ENCODE peak calls at places on chromosomes 7 and 10, in five cellular contexts. P is PC-3, C is neural progenitor cell, J is DND-41, N is HepG2. E is an unnamed sample.

GRCh38 chr10:4519691-4520402 is 306.2 kb upstream of the AKR1E2 start:
- DNase-seq in P (no peak), C (no peak), J (no peak), N (no peak), E (no peak)

GRCh38 chr7:31896929-31897328 is 173.3 kb downstream of the PDE1C start:
- DNase-seq in P (no peak), C (no peak), J (no peak), N (no peak), E (no peak)

GRCh38 chr10:128161031-128161430 is 34.8 kb upstream of the MKI67 start:
- DNase-seq in P (no peak), C (no peak), J (no peak), N (no peak), E (no peak)

GRCh38 chr10:50470798-50471582 is 152.8 kb downstream of the SGMS1 start:
- DNase-seq in P (peak; percentile 100), C (no peak), J (no peak), N (no peak), E (peak; percentile 5)

GRCh38 chr10:15824498-15824897 is 35.8 kb downstream of the MINDY3 start:
- DNase-seq in P (peak; percentile 34), C (no peak), J (no peak), N (no peak), E (no peak)

GRCh38 chr7:127751723-127752448 is 99.9 kb downstream of the SND1 start:
- DNase-seq in P (no peak), C (no peak), J (no peak), N (no peak), E (no peak)

GRCh38 chr7:105935250-105935649 is 27.8 kb upstream of the CDHR3 start:
- DNase-seq in P (peak; percentile 19), C (no peak), J (no peak), N (no peak), E (no peak)

GRCh38 chr10:114681542-114681941 is 23.5 kb upstream of the ABLIM1 start:
- DNase-seq in P (peak; percentile 53), C (no peak), J (no peak), N (no peak), E (no peak)

GRCh38 chr7:131574741-131575140 is 18.3 kb upstream of the PODXL start:
- DNase-seq in P (no peak), C (no peak), J (no peak), N (no peak), E (no peak)

GRCh38 chr7:119935418-119936025 is 337.5 kb upstream of the KCND2 start:
- DNase-seq in P (peak; percentile 60), C (peak; percentile 60), J (no peak), N (peak; percentile 21), E (peak; percentile 44)

GRCh38 chr7:131336956-131337355 is 9.3 kb downstream of the MKLN1 start:
- DNase-seq in P (no peak), C (no peak), J (no peak), N (peak; percentile 20), E (no peak)

GRCh38 chr7:117157121-117157870 is 165.6 kb downstream of the WNT2 start:
- DNase-seq in P (peak; percentile 93), C (no peak), J (no peak), N (no peak), E (no peak)

GRCh38 chr10:106136175-106136574 is 1028.3 kb downstream of the SORCS1 start:
- DNase-seq in P (peak; percentile 36), C (no peak), J (no peak), N (no peak), E (no peak)

GRCh38 chr7:150978136-150978789 is at the start of gene KCNH2:
- DNase-seq in P (no peak), C (peak; percentile 93), J (peak; percentile 80), N (no peak), E (no peak)

GRCh38 chr7:120064565-120064964 is 208.4 kb upstream of the KCND2 start:
- DNase-seq in P (no peak), C (no peak), J (no peak), N (no peak), E (no peak)

GRCh38 chr10:23469596-23470237 is 30.8 kb downstream of the OTUD1 start:
- DNase-seq in P (no peak), C (no peak), J (no peak), N (no peak), E (no peak)

GRCh38 chr10:26474062-26474461 is 35.9 kb downstream of the APBB1IP start:
- DNase-seq in P (no peak), C (no peak), J (no peak), N (no peak), E (peak; percentile 28)

GRCh38 chr10:82190432-82191260 is 315.7 kb downstream of the NRG3 start:
- DNase-seq in P (no peak), C (no peak), J (no peak), N (no peak), E (peak; percentile 39)

GRCh38 chr10:122310311-122311050 is 39.4 kb downstream of the BTBD16 start:
- DNase-seq in P (peak; percentile 33), C (no peak), J (no peak), N (peak; percentile 98), E (no peak)

GRCh38 chr10:97732052-97732359 is 4.9 kb upstream of the ZFYVE27 start:
- DNase-seq in P (no peak), C (no peak), J (no peak), N (no peak), E (no peak)

GRCh38 chr10:97736403-97736901 is 476 bp upstream of the ZFYVE27 start:
- DNase-seq in P (no peak), C (no peak), J (no peak), N (no peak), E (no peak)

GRCh38 chr10:97731346-97732051 is 5.4 kb upstream of the ZFYVE27 start:
- DNase-seq in P (peak; percentile 74), C (peak; percentile 80), J (peak; percentile 67), N (peak; percentile 66), E (no peak)

GRCh38 chr10:97734021-97734420 is 2.9 kb upstream of the ZFYVE27 start:
- DNase-seq in P (no peak), C (no peak), J (no peak), N (no peak), E (no peak)

DNA sequence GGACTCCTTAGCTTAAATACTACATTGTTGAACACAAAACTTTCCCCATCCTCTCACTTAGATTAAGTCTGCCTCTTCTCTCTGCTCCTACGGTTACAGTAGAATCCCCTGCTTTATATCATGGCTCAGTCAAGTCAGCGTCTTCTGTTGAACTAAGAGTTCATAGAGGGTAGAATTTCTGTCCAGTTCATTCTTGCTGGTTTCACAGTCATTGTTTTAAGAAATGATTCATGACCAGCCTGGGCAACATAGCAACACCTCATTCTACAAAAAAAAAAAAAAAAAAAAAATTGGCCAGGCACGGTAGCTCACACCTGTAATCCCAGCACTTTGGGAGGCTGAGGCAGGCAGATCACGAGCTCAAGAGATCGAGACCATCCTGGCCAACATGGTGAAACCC is 3.7 kb upstream of the ZFYVE27 start:
- DNase-seq in P (no peak), C (no peak), J (no peak), N (no peak), E (no peak)
- H3K9ac ChIP-seq in P (no peak overlapping the region), C (no peak overlapping the region), J (no peak overlapping the region), N (no peak overlapping the region), E (no peak overlapping the region)

DNA sequence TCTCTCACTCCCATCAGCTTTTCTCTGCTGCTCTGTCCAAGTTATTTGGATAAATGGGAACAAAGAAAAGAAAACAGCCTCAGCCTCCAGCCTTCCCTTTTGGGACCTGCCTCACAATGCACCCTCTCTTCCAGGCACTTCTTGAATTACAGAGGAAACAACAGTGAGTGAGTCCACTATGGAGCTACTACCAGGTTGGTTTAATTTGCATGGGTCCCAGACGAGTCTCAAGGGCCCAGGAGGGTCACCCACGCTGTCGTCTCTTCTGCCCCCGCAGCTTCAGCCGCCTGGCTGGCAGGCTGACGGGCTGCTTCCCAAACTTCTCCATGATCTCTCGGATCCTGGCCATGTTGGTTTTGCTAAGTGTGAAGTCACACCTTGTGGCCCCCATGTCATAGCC is 80.4 kb downstream of the GPR26 start:
- DNase-seq in P (no peak), C (no peak), J (no peak), N (no peak), E (no peak)
- H3K27ac ChIP-seq in P (no peak overlapping the region), C (no peak overlapping the region), J (no peak overlapping the region), N (no peak overlapping the region), E (no peak overlapping the region)

GRCh38 chr7:11196143-11196542 is 222.5 kb downstream of the PHF14 start:
- DNase-seq in P (no peak), C (no peak), J (no peak), N (no peak), E (no peak)

GRCh38 chr7:11193131-11193867 is 219.6 kb downstream of the PHF14 start:
- DNase-seq in P (peak; percentile 60), C (peak; percentile 64), J (no peak), N (peak; percentile 13), E (no peak)

GRCh38 chr7:11193888-11194287 is 220.2 kb downstream of the PHF14 start:
- DNase-seq in P (no peak), C (no peak), J (no peak), N (no peak), E (no peak)

GRCh38 chr7:11195502-11195901 is 221.8 kb downstream of the PHF14 start:
- DNase-seq in P (no peak), C (peak; percentile 23), J (no peak), N (no peak), E (no peak)

DNA sequence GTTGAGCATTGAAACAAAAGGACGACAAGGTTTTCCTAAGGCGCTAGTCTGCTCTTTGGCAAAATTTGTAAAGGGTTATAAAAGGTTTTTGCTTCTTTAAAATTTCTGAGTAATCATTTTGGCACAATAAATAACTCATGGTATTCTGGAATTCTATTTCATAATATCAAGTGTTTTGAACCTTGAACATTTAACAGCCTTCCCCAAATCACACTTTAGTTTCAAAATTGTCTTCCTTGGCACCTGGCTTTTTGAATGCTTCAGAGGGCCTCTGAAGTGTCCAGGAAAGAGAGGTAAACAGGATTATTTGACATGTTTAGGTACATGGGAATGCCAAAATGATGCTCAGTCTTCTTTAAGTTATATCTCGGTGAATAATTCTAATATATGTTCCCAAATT is 220.8 kb downstream of the PHF14 start:
- DNase-seq in P (no peak), C (no peak), J (no peak), N (no peak), E (no peak)
- H3K9ac ChIP-seq in P (no peak overlapping the region), C (no peak overlapping the region), J (no peak overlapping the region), N (no peak overlapping the region), E (peak overlapping the region; percentile 77)

GRCh38 chr7:33804261-33804660 is 101.1 kb upstream of the BMPER start:
- DNase-seq in P (no peak), C (no peak), J (no peak), N (no peak), E (no peak)

GRCh38 chr7:33807158-33807530 is 98.2 kb upstream of the BMPER start:
- DNase-seq in P (no peak), C (no peak), J (no peak), N (no peak), E (no peak)

GRCh38 chr7:33807779-33808482 is 97.4 kb upstream of the BMPER start:
- DNase-seq in P (peak; percentile 67), C (peak; percentile 25), J (peak; percentile 12), N (peak; percentile 69), E (no peak)

GRCh38 chr7:33806284-33807157 is 98.8 kb upstream of the BMPER start:
- DNase-seq in P (no peak), C (peak; percentile 8), J (no peak), N (peak; percentile 18), E (no peak)

DNA sequence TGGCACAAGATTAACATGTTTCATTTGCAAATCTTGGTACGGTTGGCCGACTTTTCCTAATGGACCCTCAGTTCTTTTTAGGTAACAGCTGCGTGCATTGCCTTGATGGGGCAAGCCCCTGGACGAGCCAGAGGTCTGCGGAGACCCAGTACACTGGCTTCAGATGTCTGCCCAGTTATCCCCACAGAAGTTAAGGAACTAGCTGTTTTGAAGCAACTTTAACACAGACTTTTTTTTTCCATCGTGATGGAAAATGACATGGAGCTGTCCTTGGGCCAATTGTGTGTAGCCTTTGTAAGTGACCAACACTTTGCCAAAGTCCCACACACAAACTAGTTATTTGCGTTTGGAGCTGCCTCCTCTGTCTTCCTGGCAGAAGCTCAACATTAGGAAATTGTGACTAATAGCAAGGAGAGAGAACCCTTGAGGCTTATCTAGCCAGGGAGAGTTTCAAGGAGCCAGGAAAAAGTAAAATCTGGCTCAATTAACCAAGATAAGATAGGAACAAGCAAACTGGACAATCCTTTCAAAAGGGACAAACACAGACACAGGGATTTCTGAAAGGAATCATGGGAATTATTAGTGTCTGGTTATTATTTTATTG is 99.6 kb upstream of the BMPER start:
- DNase-seq in P (peak; percentile 64), C (no peak), J (no peak), N (no peak), E (no peak)
- H3K27ac ChIP-seq in P (peak overlapping the region; percentile 9), C (no peak overlapping the region), J (no peak overlapping the region), N (no peak overlapping the region), E (no peak overlapping the region)

E was measured in SK-N-MC.